ENCODE peak calls at places on chromosomes 11 and 22, in five cellular contexts. A is HepG2, U is K562, B is SK-N-SH, P is GM12878. L is an unnamed sample.

GRCh38 chr11:22522225-22522624 is 103.4 kb downstream of the FANCF start:
- DNase-seq in A (no peak), U (no peak), B (no peak), P (no peak), L (no peak)

GRCh38 chr11:83456075-83456474 is 169.9 kb upstream of the CCDC90B start:
- DNase-seq in A (no peak), U (no peak), B (no peak), P (no peak), L (no peak)

GRCh38 chr22:46055176-46055850 is 78.4 kb upstream of the WNT7B start:
- DNase-seq in A (no peak), U (no peak), B (peak; percentile 51), P (no peak), L (no peak)

GRCh38 chr11:75539459-75540022 is 13.8 kb upstream of the GDPD5 start:
- DNase-seq in A (no peak), U (no peak), B (no peak), P (no peak), L (no peak)

GRCh38 chr22:18068991-18069390 is 8.8 kb upstream of the PEX26 start:
- DNase-seq in A (no peak), U (no peak), B (no peak), P (no peak), L (no peak)

GRCh38 chr11:87901366-87901765 is 273.9 kb downstream of the RAB38 start:
- DNase-seq in A (no peak), U (no peak), B (no peak), P (no peak), L (no peak)

GRCh38 chr11:60265373-60266214 is 14.9 kb upstream of the MS4A4A start:
- DNase-seq in A (peak; percentile 8), U (peak; percentile 52), B (peak; percentile 22), P (peak; percentile 44), L (no peak)

GRCh38 chr11:44033411-44033850 is 14.3 kb upstream of the ACCSL start:
- DNase-seq in A (no peak), U (no peak), B (no peak), P (no peak), L (no peak)

GRCh38 chr11:83004855-83005556 is 66.7 kb downstream of the RAB30 start:
- DNase-seq in A (no peak), U (no peak), B (no peak), P (no peak), L (no peak)

GRCh38 chr11:77559686-77560425 is 29.9 kb upstream of the AQP11 start:
- DNase-seq in A (no peak), U (no peak), B (no peak), P (no peak), L (no peak)

GRCh38 chr22:36184433-36185035 is 17.1 kb downstream of the APOL4 start:
- DNase-seq in A (no peak), U (no peak), B (no peak), P (no peak), L (no peak)

GRCh38 chr11:90220391-90220790 is 2.5 kb downstream of the CHORDC1 start:
- DNase-seq in A (no peak), U (no peak), B (no peak), P (no peak), L (no peak)

GRCh38 chr11:128343870-128344269 is 243.5 kb downstream of the ETS1 start:
- DNase-seq in A (no peak), U (no peak), B (no peak), P (no peak), L (no peak)

GRCh38 chr11:120608760-120609211 is 97.2 kb downstream of the GRIK4 start:
- DNase-seq in A (no peak), U (no peak), B (no peak), P (no peak), L (no peak)

GRCh38 chr11:69684651-69685050 is 9.5 kb upstream of the LTO1 start:
- DNase-seq in A (no peak), U (no peak), B (no peak), P (no peak), L (no peak)

GRCh38 chr11:12114487-12115033 is 4.2 kb downstream of the MICAL2 start:
- DNase-seq in A (no peak), U (peak; percentile 50), B (no peak), P (no peak), L (no peak)

GRCh38 chr11:125364085-125364822 is 131.8 kb downstream of the FEZ1 start:
- DNase-seq in A (no peak), U (no peak), B (no peak), P (no peak), L (no peak)

GRCh38 chr11:72274435-72274834 is 30.5 kb upstream of the PHOX2A start:
- DNase-seq in A (no peak), U (no peak), B (no peak), P (no peak), L (peak; percentile 47)

GRCh38 chr11:12090761-12091261 is 19.6 kb upstream of the MICAL2 start:
- DNase-seq in A (no peak), U (no peak), B (no peak), P (no peak), L (no peak)

GRCh38 chr22:22870577-22871398 is 16.8 kb upstream of the IGLL5 start:
- DNase-seq in A (no peak), U (peak; percentile 53), B (no peak), P (no peak), L (no peak)

GRCh38 chr22:42152661-42153270 is 22.2 kb upstream of the CYP2D6 start:
- DNase-seq in A (no peak), U (no peak), B (no peak), P (no peak), L (no peak)

GRCh38 chr22:35531695-35532094 is 8.9 kb upstream of the RASD2 start:
- DNase-seq in A (no peak), U (no peak), B (no peak), P (no peak), L (no peak)

GRCh38 chr11:16790484-16791240 is 52.2 kb downstream of the C11orf58 start:
- DNase-seq in A (no peak), U (no peak), B (no peak), P (no peak), L (no peak)

GRCh38 chr11:16792426-16792825 is 54.0 kb downstream of the C11orf58 start:
- DNase-seq in A (no peak), U (no peak), B (no peak), P (no peak), L (no peak)

GRCh38 chr11:16789560-16790483 is 51.4 kb downstream of the C11orf58 start:
- DNase-seq in A (no peak), U (no peak), B (no peak), P (no peak), L (no peak)

GRCh38 chr11:16793009-16793408 is 54.6 kb downstream of the C11orf58 start:
- DNase-seq in A (no peak), U (no peak), B (no peak), P (no peak), L (no peak)

GRCh38 chr11:16791494-16791961 is 53.1 kb downstream of the C11orf58 start:
- DNase-seq in A (peak; percentile 24), U (no peak), B (no peak), P (no peak), L (peak; percentile 41)
- TF ChIP-seq REST in A (no peak), U (no peak), B (peak; percentile 18), P (no peak), L (no peak)

GRCh38 chr22:38742176-38742942 is 13.4 kb downstream of the SUN2 start:
- DNase-seq in A (no peak), U (no peak), B (no peak), P (no peak), L (no peak)

GRCh38 chr22:38744981-38745380 is 10.8 kb downstream of the SUN2 start:
- DNase-seq in A (no peak), U (no peak), B (no peak), P (no peak), L (no peak)

GRCh38 chr22:38750104-38750503 is 5.7 kb downstream of the SUN2 start:
- DNase-seq in A (no peak), U (no peak), B (no peak), P (no peak), L (no peak)

GRCh38 chr22:38748487-38749136 is 7.2 kb downstream of the SUN2 start:
- DNase-seq in A (no peak), U (no peak), B (no peak), P (no peak), L (no peak)

DNA sequence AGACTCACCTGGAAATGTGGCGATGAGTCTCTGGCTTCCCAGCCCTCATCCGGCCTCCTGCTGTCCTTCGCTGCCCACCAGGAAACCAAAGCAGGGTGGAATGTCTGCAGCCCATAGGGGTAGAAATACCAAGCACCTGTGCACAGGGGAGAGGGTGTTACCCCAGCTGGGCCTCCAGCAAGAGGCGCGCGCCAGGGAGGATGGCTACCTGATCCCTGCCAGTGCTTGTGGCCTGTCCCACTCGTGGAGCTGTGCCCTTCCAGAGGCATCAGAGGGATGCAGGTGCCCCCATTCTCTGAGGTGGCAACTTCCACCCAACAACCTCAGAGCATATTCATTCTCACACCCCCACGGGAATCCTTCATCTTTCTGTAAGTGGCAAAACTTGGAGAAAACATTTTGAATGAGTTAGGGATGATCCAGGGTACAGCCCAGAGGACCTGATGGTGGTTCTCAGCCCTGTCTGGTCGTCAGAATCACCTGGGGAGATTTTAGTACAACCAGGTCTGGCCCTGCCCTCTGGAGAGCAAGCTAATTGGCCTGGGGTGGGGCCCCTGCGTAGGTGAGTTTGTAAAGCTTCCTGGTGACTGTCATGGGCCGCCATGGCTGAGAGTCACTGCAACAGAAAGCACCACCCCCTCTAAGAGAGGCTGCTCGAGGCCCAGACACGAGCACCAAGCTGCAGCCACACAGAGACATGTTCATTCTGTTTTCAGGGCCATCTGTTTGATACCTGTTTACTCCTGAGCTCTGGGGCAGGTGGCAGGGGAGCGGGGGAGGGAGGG is 9.9 kb downstream of the SUN2 start:
- DNase-seq in A (no peak), U (no peak), B (no peak), P (no peak), L (no peak)
- TF ChIP-seq GABPA in A (no peak), U (no peak), B (no peak), P (no peak), L (no peak)

GRCh38 chr11:46390331-46391171 is 1.0 kb downstream of the CHRM4 start:
- DNase-seq in A (no peak), U (no peak), B (peak; percentile 56), P (no peak), L (no peak)
- H3K4me3 ChIP-seq in A (peak overlapping the region; percentile 58), U (no peak overlapping the region), B (peak overlapping the region; percentile 53), P (peak overlapping the region; percentile 74), L (no peak overlapping the region)

GRCh38 chr11:326592-326841 is 5.9 kb upstream of the IFITM3 start:
- DNase-seq in A (no peak), U (no peak), B (peak; percentile 6), P (no peak), L (no peak)

GRCh38 chr11:329886-330253 is 9.2 kb upstream of the IFITM3 start:
- DNase-seq in A (no peak), U (no peak), B (no peak), P (no peak), L (no peak)

GRCh38 chr11:326842-327580 is 6.4 kb upstream of the IFITM3 start:
- DNase-seq in A (peak; percentile 36), U (peak; percentile 42), B (peak; percentile 14), P (peak; percentile 96), L (peak; percentile 50)

GRCh38 chr11:327581-327923 is 6.9 kb upstream of the IFITM3 start:
- DNase-seq in A (no peak), U (no peak), B (no peak), P (no peak), L (no peak)

DNA sequence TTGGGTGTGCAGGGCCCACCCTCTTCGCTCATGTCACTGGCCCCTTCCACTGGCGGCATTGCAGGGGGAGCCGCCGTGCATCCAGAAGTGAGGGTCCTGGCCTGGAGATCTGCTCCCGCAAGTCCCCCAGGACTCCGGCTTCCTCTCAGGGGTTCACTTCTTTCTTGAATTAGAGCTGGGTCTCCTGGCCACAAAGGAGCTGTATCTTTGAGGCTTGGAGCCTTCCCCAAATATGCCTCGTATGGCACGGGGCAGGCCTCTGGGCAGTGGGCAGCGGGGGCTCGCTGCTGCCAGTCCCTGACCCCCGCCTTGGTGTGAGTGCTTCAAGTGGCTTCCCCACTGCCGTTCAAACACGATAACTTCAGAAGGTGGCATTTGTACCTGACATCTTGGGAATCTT is 7.4 kb upstream of the IFITM3 start:
- DNase-seq in A (no peak), U (no peak), B (no peak), P (no peak), L (no peak)
- TF ChIP-seq REST in A (no peak), U (no peak), B (no peak), P (no peak), L (no peak)

L was measured in HL-60.